ENCODE peak calls at places on chromosomes 7 and 10, in six cellular contexts. M is coronary artery, C is right atrium auricular region, D is HCT116, O is HepG2, G is AG09309. W is an unnamed sample.

GRCh38 chr7:117970806-117971205 is 97.6 kb upstream of the CTTNBP2 start:
- DNase-seq in M (no peak), C (no peak), D (no peak), O (no peak), G (no peak), W (no peak)

GRCh38 chr10:12243860-12244620 is 48.1 kb downstream of the CDC123 start:
- DNase-seq in M (no peak), C (no peak), D (no peak), O (no peak), G (no peak), W (no peak)

GRCh38 chr10:6069101-6069931 is 7.1 kb upstream of the IL2RA start:
- DNase-seq in M (no peak), C (no peak), D (no peak), O (no peak), G (no peak), W (no peak)

GRCh38 chr7:37987732-37988131 is 67.3 kb downstream of the EPDR1 start:
- DNase-seq in M (no peak), C (no peak), D (no peak), O (no peak), G (no peak), W (no peak)

GRCh38 chr10:116737582-116738358 is 4.6 kb downstream of the HSPA12A start:
- DNase-seq in M (no peak), C (no peak), D (no peak), O (no peak), G (no peak), W (no peak)

GRCh38 chr10:74234569-74234968 is 83.5 kb downstream of the ADK start:
- DNase-seq in M (no peak), C (no peak), D (no peak), O (no peak), G (no peak), W (no peak)

GRCh38 chr7:82527831-82528230 is 84.3 kb upstream of the CACNA2D1 start:
- DNase-seq in M (no peak), C (no peak), D (no peak), O (no peak), G (no peak), W (no peak)

GRCh38 chr7:84228526-84228925 is 33.9 kb upstream of the SEMA3A start:
- DNase-seq in M (no peak), C (no peak), D (no peak), O (no peak), G (no peak), W (no peak)

GRCh38 chr10:132538031-132538789 is 623 bp downstream of the INPP5A start:
- DNase-seq in M (peak), C (no peak), D (no peak), O (no peak), G (no peak), W (no peak)

GRCh38 chr7:12961910-12962309 is 274.5 kb downstream of the ARL4A start:
- DNase-seq in M (no peak), C (no peak), D (no peak), O (no peak), G (no peak), W (no peak)

GRCh38 chr10:45257615-45258014 is 57.8 kb downstream of the OR13A1 start:
- DNase-seq in M (no peak), C (no peak), D (no peak), O (no peak), G (no peak), W (no peak)

GRCh38 chr10:114925675-114926204 is 12.3 kb upstream of the TRUB1 start:
- DNase-seq in M (no peak), C (no peak), D (no peak), O (no peak), G (no peak), W (no peak)

GRCh38 chr10:78165617-78166016 is 132.0 kb downstream of the RPS24 start:
- DNase-seq in M (no peak), C (no peak), D (peak), O (peak), G (no peak), W (no peak)

GRCh38 chr10:79287973-79288715 is 59.1 kb upstream of the PPIF start:
- DNase-seq in M (no peak), C (no peak), D (no peak), O (no peak), G (no peak), W (no peak)

GRCh38 chr7:99409192-99409572 is 413 bp downstream of the BUD31 start:
- DNase-seq in M (no peak), C (no peak), D (no peak), O (no peak), G (no peak), W (no peak)

GRCh38 chr7:133545613-133546012 is 292.7 kb downstream of the EXOC4 start:
- DNase-seq in M (no peak), C (no peak), D (no peak), O (no peak), G (no peak), W (no peak)

GRCh38 chr10:35027567-35027966 is 62.6 kb downstream of the CUL2 start:
- DNase-seq in M (no peak), C (no peak), D (no peak), O (peak), G (no peak), W (no peak)

GRCh38 chr7:50962962-50963374 is 180.3 kb upstream of the GRB10 start:
- DNase-seq in M (no peak), C (no peak), D (peak), O (peak), G (no peak), W (no peak)

GRCh38 chr7:55288070-55288824 is 76.9 kb upstream of the LANCL2 start:
- DNase-seq in M (no peak), C (no peak), D (no peak), O (no peak), G (no peak), W (no peak)

GRCh38 chr10:50387736-50388081 is 136.4 kb upstream of the ASAH2 start:
- DNase-seq in M (no peak), C (no peak), D (no peak), O (no peak), G (no peak), W (no peak)

GRCh38 chr7:36084485-36085091 is 68.5 kb upstream of the EEPD1 start:
- DNase-seq in M (peak), C (no peak), D (peak), O (peak), G (peak), W (no peak)

GRCh38 chr7:139054101-139054500 is 18.3 kb upstream of the ZC3HAV1L start:
- DNase-seq in M (no peak), C (no peak), D (no peak), O (no peak), G (no peak), W (no peak)

GRCh38 chr10:94403034-94403822 is 887 bp downstream of the TBC1D12 start:
- DNase-seq in M (peak), C (peak), D (peak), O (peak), G (peak), W (peak)

GRCh38 chr7:329691-330281 is 39.8 kb downstream of the FOXL3 start:
- DNase-seq in M (no peak), C (no peak), D (no peak), O (no peak), G (no peak), W (no peak)

GRCh38 chr7:40876604-40877003 is 741.8 kb downstream of the SUGCT start:
- DNase-seq in M (no peak), C (no peak), D (no peak), O (no peak), G (no peak), W (no peak)

GRCh38 chr10:70265032-70265689 is 18.6 kb downstream of the NPFFR1 start:
- DNase-seq in M (peak), C (no peak), D (peak), O (peak), G (no peak), W (no peak)

GRCh38 chr7:134451656-134452055 is 7.2 kb downstream of the AKR1B1 start:
- DNase-seq in M (no peak), C (peak), D (no peak), O (no peak), G (no peak), W (no peak)

GRCh38 chr7:51693258-51693657 is 376.6 kb upstream of the COBL start:
- DNase-seq in M (no peak), C (no peak), D (no peak), O (no peak), G (no peak), W (no peak)

GRCh38 chr10:11325817-11326216 is 285.6 kb downstream of the USP6NL start:
- DNase-seq in M (no peak), C (no peak), D (no peak), O (no peak), G (no peak), W (no peak)

GRCh38 chr10:88278912-88279311 is 304.2 kb downstream of the RNLS start:
- DNase-seq in M (no peak), C (no peak), D (no peak), O (no peak), G (no peak), W (no peak)

GRCh38 chr7:913736-914520 is 37.6 kb downstream of the GET4 start:
- DNase-seq in M (no peak), C (no peak), D (no peak), O (no peak), G (no peak), W (no peak)

GRCh38 chr10:50295367-50295766 is 44.1 kb upstream of the ASAH2 start:
- DNase-seq in M (no peak), C (no peak), D (no peak), O (no peak), G (no peak), W (no peak)

GRCh38 chr10:122181901-122182799 is 88.9 kb upstream of the BTBD16 start:
- DNase-seq in M (no peak), C (no peak), D (peak), O (no peak), G (no peak), W (no peak)

DNA sequence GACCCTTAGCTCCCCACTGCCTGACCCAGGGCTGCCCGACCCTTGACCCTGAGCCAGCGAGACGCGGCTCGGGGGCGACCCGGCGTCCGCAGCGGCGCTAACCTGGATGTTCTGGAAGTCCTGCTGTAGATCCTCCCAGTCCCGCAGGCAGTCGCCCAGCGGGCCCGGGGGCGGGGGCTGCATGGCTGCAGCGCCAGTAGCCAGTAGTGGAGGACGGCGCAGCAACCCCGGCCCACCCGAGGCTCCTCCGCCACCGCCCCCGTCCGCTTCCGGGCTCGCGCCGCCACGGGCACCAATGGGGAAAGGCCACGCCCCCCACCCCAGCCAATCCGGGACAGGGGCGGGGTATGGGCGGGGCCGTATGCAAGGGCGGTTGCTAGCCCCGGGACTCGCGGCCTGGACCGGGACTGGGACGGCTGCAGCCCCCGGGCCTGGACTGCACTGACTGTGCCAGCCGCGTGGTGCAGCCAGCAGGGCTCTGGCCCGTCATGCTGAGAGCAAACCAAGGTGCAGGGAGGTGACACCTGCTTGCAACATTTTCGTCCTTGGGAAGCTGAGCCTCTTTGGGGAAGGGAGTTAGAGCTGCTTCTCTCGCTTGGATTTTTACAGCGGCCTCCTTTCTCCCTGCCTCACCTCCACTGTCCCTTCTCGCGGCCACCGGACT is at the start of gene TMEM120A:
- DNase-seq in M (peak), C (peak), D (peak), O (peak), G (peak), W (peak)
- TF ChIP-seq CTCF in M (no peak), C (no peak), D (no peak), O (peak), G (peak), W (peak)

GRCh38 chr7:15446722-15447121 is 115.1 kb downstream of the AGMO start:
- DNase-seq in M (no peak), C (no peak), D (no peak), O (no peak), G (no peak), W (no peak)

GRCh38 chr7:15439853-15440252 is 122.0 kb downstream of the AGMO start:
- DNase-seq in M (no peak), C (no peak), D (no peak), O (no peak), G (no peak), W (no peak)

GRCh38 chr7:15446280-15446679 is 115.5 kb downstream of the AGMO start:
- DNase-seq in M (no peak), C (no peak), D (no peak), O (no peak), G (peak), W (no peak)

GRCh38 chr7:15440482-15440881 is 121.3 kb downstream of the AGMO start:
- DNase-seq in M (no peak), C (no peak), D (no peak), O (no peak), G (no peak), W (no peak)

DNA sequence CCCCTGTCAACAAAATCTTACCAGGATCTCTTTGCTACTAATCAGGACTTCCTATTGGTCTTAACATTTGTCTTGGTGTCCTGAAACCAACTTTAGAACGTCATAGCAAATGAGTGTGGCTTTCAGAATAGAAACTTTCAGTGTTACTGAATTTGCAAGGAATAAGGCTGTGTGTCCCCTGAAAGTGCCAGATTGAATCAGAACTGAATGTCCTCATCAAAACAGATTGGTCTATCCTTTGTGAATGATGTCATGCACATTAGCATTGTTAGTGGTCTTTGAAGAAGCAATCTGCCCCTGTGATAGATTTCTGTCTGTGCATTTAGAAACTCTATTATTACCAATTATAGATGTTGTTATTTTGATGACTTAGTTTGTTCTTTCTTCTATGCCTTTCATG is 119.9 kb downstream of the AGMO start:
- DNase-seq in M (no peak), C (no peak), D (no peak), O (no peak), G (no peak), W (no peak)
- TF ChIP-seq CTCF in M (no peak), C (no peak), D (no peak), O (no peak), G (no peak), W (no peak)

DNA sequence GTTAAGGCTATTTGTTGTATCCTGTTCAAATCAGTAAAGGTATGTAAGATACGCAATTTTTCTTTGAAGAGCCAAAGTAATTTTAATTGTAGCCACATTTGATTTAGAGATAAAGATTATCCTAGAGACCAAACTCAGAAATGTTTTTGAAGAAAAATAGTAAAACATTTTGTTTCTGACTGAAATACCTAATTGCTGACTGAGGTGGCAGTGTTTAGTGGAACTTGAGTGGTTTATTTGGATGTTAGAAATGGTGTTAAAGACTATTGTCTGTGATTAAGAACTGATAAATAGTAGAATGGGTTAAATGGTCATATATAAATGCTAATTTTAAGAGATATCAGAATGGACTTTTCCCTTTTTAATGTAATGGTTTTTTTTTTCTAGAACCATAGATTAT is 15.3 kb downstream of the EDRF1 start:
- DNase-seq in M (no peak), C (no peak), D (no peak), O (no peak), G (no peak), W (no peak)
- TF ChIP-seq CTCF in M (no peak), C (no peak), D (peak), O (no peak), G (no peak), W (peak)

DNA sequence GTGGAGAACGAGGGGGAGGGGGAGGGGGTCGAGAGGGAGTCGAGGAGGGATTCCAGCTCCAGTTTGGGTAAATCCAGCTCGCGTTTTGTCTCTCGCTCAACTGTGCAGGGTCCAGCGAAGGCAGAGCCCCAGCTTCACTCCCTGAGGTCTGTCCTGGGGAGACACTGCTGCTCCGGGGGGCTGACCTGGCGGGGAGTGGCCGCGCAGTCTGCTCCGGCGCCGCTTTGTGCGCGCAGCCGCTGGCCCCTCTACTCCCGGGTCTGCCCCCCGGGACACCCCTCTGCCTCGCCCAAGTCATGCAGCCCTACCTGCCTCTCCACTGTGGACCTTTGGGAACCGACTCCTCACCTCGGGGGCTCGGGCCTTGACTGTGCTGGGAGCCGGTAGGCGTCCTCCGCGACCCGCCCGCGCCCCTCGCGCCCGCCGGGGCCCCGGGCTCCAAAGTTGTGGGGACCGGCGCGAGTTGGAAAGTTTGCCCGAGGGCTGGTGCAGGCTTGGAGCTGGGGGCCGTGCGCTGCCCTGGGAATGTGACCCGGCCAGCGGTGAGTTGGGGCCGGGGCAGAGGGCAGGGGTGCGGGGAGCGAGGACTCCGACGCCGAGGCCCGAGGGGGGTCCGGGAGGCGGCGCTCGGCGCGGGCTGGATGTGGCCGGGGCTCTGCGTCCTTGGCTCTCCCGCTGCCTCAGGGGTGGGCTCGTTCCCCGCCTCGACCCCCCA is at the start of gene TET1:
- DNase-seq in M (no peak), C (no peak), D (peak), O (peak), G (no peak), W (peak)
- TF ChIP-seq CTCF in M (no peak), C (no peak), D (no peak), O (peak), G (no peak), W (no peak)

DNA sequence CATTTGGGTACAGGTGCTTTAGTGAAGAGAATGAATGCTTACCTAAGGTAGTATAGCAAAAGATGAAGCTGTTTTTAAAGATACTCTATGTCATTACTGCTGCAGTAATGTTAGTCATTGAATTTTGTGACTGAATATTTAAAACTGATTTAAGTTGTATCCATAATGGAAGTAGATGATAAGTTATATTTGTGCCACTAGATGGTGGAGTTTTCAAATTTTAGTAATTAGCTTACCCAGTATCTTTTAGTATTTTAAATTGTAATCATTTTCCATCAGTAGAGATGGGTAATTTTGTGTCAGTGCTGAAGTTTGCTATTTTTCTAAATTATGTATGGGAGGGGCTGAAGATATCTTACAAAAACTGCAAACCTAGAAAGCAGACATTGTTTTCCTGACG is 25.2 kb downstream of the HBP1 start:
- DNase-seq in M (no peak), C (no peak), D (no peak), O (no peak), G (no peak), W (no peak)
- TF ChIP-seq CTCF in M (no peak), C (no peak), D (no peak), O (no peak), G (no peak), W (peak)

GRCh38 chr7:148747274-148747673 is 48.6 kb downstream of the CUL1 start:
- DNase-seq in M (no peak), C (no peak), D (no peak), O (peak), G (no peak), W (no peak)
- TF ChIP-seq CTCF in M (no peak), C (no peak), D (no peak), O (peak), G (no peak), W (no peak)

GRCh38 chr7:33886100-33886623 is 19.2 kb upstream of the BMPER start:
- DNase-seq in M (no peak), C (no peak), D (no peak), O (peak), G (no peak), W (no peak)
- TF ChIP-seq CTCF in M (no peak), C (no peak), D (peak), O (peak), G (peak), W (peak)

DNA sequence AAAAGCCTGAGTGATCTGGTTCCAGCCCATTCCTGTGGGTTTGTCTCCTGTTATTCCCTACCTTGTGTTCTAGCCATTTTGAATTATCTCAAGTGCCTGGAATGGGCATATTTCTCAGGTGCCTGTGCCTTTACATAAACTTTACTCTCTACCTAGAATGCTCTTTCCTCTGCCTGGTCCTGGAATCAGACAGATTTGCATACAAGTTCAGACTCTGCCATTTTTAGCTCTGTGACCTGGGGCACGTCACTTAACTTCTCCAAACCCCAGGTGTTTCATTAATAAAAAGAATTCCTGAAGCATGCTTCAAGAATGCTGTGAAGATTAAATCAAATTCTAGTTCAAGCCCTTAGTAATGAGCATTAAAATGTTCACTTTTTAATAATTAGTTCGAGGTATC is 7.8 kb downstream of the DCLRE1A start:
- DNase-seq in M (no peak), C (no peak), D (no peak), O (no peak), G (no peak), W (no peak)
- TF ChIP-seq CTCF in M (no peak), C (no peak), D (no peak), O (no peak), G (no peak), W (no peak)

GRCh38 chr10:7529638-7530037 is 118.8 kb upstream of the SFMBT2 start:
- DNase-seq in M (no peak), C (no peak), D (peak), O (peak), G (no peak), W (no peak)
- TF ChIP-seq CTCF in M (no peak), C (peak), D (peak), O (peak), G (peak), W (peak)

W was measured in osteocyte.